ENCODE peak calls at places on chromosomes 12 and 14, in seven cellular contexts. X is A172; G is foreskin fibroblast; S is activated CD8-positive, alpha-beta memory T cell treated with anti-CD3 and anti-CD28 coated beads for 4 hours; N is naive thymus-derived CD8-positive, alpha-beta T cell; Q is activated gamma-delta T cell treated with anti-CD3 and anti-CD28 coated beads, Interleukin-2, amount 50 U/mL, for 16 hours; H is renal cortical epithelial cell. C is an unnamed sample.

GRCh38 chr12:107459649-107460048 is 225.9 kb upstream of the PWP1 start:
- DNase-seq in G (no peak), N (no peak), Q (no peak), S (no peak), H (no peak), X (no peak), C (no peak)

GRCh38 chr14:78701246-78701645 is 531.1 kb downstream of the NRXN3 start:
- DNase-seq in N (no peak), Q (no peak), S (no peak), X (no peak), G (no peak), H (no peak), C (no peak)

GRCh38 chr14:35122696-35123387 is 490 bp downstream of the PRORP start:
- DNase-seq in X (no peak), Q (no peak), S (no peak), G (peak; percentile 32), N (no peak), H (peak; percentile 68), C (no peak)

GRCh38 chr14:98198385-98198784 is 1073.6 kb downstream of the BCL11B start:
- DNase-seq in H (peak; percentile 36), X (no peak), G (no peak), N (no peak), Q (peak; percentile 25), S (no peak), C (no peak)

GRCh38 chr12:12466157-12466556 is 96.5 kb downstream of the DUSP16 start:
- DNase-seq in Q (peak; percentile 28), H (no peak), G (no peak), N (peak; percentile 92), S (no peak), X (no peak), C (no peak)

GRCh38 chr12:55824726-55825125 is 4.7 kb downstream of the DNAJC14 start:
- DNase-seq in S (no peak), X (no peak), G (no peak), H (no peak), Q (no peak), N (no peak), C (no peak)

GRCh38 chr14:69319911-69320310 is 60.0 kb downstream of the GALNT16 start:
- DNase-seq in X (no peak), G (no peak), Q (no peak), H (no peak), S (no peak), N (no peak), C (no peak)

GRCh38 chr14:88727057-88727456 is 65.7 kb downstream of the EML5 start:
- DNase-seq in H (no peak), Q (no peak), G (no peak), N (no peak), S (no peak), X (no peak), C (no peak)

GRCh38 chr14:29643415-29644206 is 284.0 kb downstream of the PRKD1 start:
- DNase-seq in Q (no peak), G (peak; percentile 20), S (no peak), X (no peak), H (peak; percentile 75), N (no peak), C (no peak)

GRCh38 chr14:51738754-51739153 is 87.0 kb downstream of the FRMD6 start:
- DNase-seq in S (no peak), H (no peak), X (no peak), N (no peak), G (no peak), Q (no peak), C (no peak)